ENCODE peak calls at places on chromosomes 3 and 15, in five cellular contexts. One of them, this sample, is unnamed.

GRCh38 chr3:87756616-87757015 is 302.2 kb downstream of the CGGBP1 start:
- DNase-seq in K562: no peak
- DNase-seq in GM12891: no peak
- DNase-seq in H1: no peak
- DNase-seq in GM12878: no peak
- DNase-seq in this sample: no peak

GRCh38 chr3:73140772-73141434 is 79.4 kb downstream of the EBLN2 start:
- DNase-seq in K562: no peak
- DNase-seq in GM12891: no peak
- DNase-seq in H1: no peak
- DNase-seq in GM12878: no peak
- DNase-seq in this sample: no peak

GRCh38 chr3:118850687-118851086 is 184.0 kb downstream of the IGSF11 start:
- DNase-seq in K562: no peak
- DNase-seq in GM12891: no peak
- DNase-seq in H1: no peak
- DNase-seq in GM12878: no peak
- DNase-seq in this sample: no peak

GRCh38 chr15:68819451-68820204 is 1.1 kb downstream of the ANP32A start:
- DNase-seq in K562: no peak
- DNase-seq in GM12891: no peak
- DNase-seq in H1: no peak
- DNase-seq in GM12878: no peak
- DNase-seq in this sample: no peak

GRCh38 chr3:120370463-120370862 is 21.3 kb upstream of the LRRC58 start:
- DNase-seq in K562: no peak
- DNase-seq in GM12891: no peak
- DNase-seq in H1: no peak
- DNase-seq in GM12878: no peak
- DNase-seq in this sample: no peak

GRCh38 chr15:61871926-61872522 is 188.2 kb downstream of the VPS13C start:
- DNase-seq in K562: peak
- DNase-seq in GM12891: no peak
- DNase-seq in H1: no peak
- DNase-seq in GM12878: no peak
- DNase-seq in this sample: no peak

GRCh38 chr3:133712017-133712416 is 34.2 kb upstream of the TF start:
- DNase-seq in K562: no peak
- DNase-seq in GM12891: no peak
- DNase-seq in H1: no peak
- DNase-seq in GM12878: no peak
- DNase-seq in this sample: no peak

GRCh38 chr15:51735611-51736010 is 1.8 kb downstream of the LYSMD2 start:
- DNase-seq in K562: no peak
- DNase-seq in GM12891: no peak
- DNase-seq in H1: no peak
- DNase-seq in GM12878: no peak
- DNase-seq in this sample: no peak

GRCh38 chr15:82551646-82552247 is 11.5 kb upstream of the RPS17 start:
- DNase-seq in K562: no peak
- DNase-seq in GM12891: no peak
- DNase-seq in H1: no peak
- DNase-seq in GM12878: no peak
- DNase-seq in this sample: no peak

GRCh38 chr3:49656541-49657112 is 17.5 kb upstream of the APEH start:
- DNase-seq in K562: no peak
- DNase-seq in GM12891: no peak
- DNase-seq in H1: no peak
- DNase-seq in GM12878: no peak
- DNase-seq in this sample: no peak

GRCh38 chr3:149860881-149861280 is 47.9 kb downstream of the RNF13 start:
- DNase-seq in K562: no peak
- DNase-seq in GM12891: no peak
- DNase-seq in H1: no peak
- DNase-seq in GM12878: no peak
- DNase-seq in this sample: no peak

GRCh38 chr3:7188551-7188950 is 327.6 kb downstream of the GRM7 start:
- DNase-seq in K562: no peak
- DNase-seq in GM12891: no peak
- DNase-seq in H1: no peak
- DNase-seq in GM12878: no peak
- DNase-seq in this sample: no peak

GRCh38 chr15:62835762-62836161 is 206.8 kb upstream of the TPM1 start:
- DNase-seq in K562: no peak
- DNase-seq in GM12891: no peak
- DNase-seq in H1: no peak
- DNase-seq in GM12878: no peak
- DNase-seq in this sample: no peak

GRCh38 chr15:25055356-25056068 is 100.7 kb downstream of the SNRPN start:
- DNase-seq in K562: no peak
- DNase-seq in GM12891: no peak
- DNase-seq in H1: no peak
- DNase-seq in GM12878: no peak
- DNase-seq in this sample: no peak

GRCh38 chr3:68861521-68861920 is 70.8 kb downstream of the TAFA4 start:
- DNase-seq in K562: no peak
- DNase-seq in GM12891: no peak
- DNase-seq in H1: no peak
- DNase-seq in GM12878: no peak
- DNase-seq in this sample: no peak

GRCh38 chr3:186757686-186758220 is 25.6 kb upstream of the EIF4A2 start:
- DNase-seq in K562: no peak
- DNase-seq in GM12891: no peak
- DNase-seq in H1: no peak
- DNase-seq in GM12878: no peak
- DNase-seq in this sample: no peak

GRCh38 chr15:74337607-74338211 is 29.7 kb downstream of the CYP11A1 start:
- DNase-seq in K562: no peak
- DNase-seq in GM12891: no peak
- DNase-seq in H1: no peak
- DNase-seq in GM12878: no peak
- DNase-seq in this sample: no peak

GRCh38 chr3:173257797-173258196 is 116.8 kb upstream of the SPATA16 start:
- DNase-seq in K562: no peak
- DNase-seq in GM12891: no peak
- DNase-seq in H1: no peak
- DNase-seq in GM12878: no peak
- DNase-seq in this sample: no peak

GRCh38 chr3:72445827-72446405 is 402.3 kb downstream of the SHQ1 start:
- DNase-seq in K562: no peak
- DNase-seq in GM12891: no peak
- DNase-seq in H1: no peak
- DNase-seq in GM12878: no peak
- DNase-seq in this sample: no peak

GRCh38 chr3:124217542-124217941 is 225.6 kb upstream of the ROPN1 start:
- DNase-seq in K562: peak
- DNase-seq in GM12891: no peak
- DNase-seq in H1: no peak
- DNase-seq in GM12878: no peak
- DNase-seq in this sample: no peak

GRCh38 chr3:195690951-195691350 is 29.8 kb upstream of the MUC20 start:
- DNase-seq in K562: no peak
- DNase-seq in GM12891: no peak
- DNase-seq in H1: no peak
- DNase-seq in GM12878: no peak
- DNase-seq in this sample: no peak

GRCh38 chr3:52225452-52226228 is at the start of gene TLR9:
- DNase-seq in K562: no peak
- DNase-seq in GM12891: peak
- DNase-seq in H1: no peak
- DNase-seq in GM12878: peak
- DNase-seq in this sample: peak

GRCh38 chr3:127590282-127590592 is 296 bp downstream of the TPRA1 start:
- DNase-seq in K562: peak
- DNase-seq in GM12891: peak
- DNase-seq in H1: no peak
- DNase-seq in GM12878: no peak
- DNase-seq in this sample: peak

GRCh38 chr15:67024322-67024997 is 40.9 kb upstream of the SMAD3 start:
- DNase-seq in K562: peak
- DNase-seq in GM12891: no peak
- DNase-seq in H1: no peak
- DNase-seq in GM12878: peak
- DNase-seq in this sample: no peak

GRCh38 chr3:195753609-195754008 is 32.8 kb downstream of the MUC20 start:
- DNase-seq in K562: no peak
- DNase-seq in GM12891: no peak
- DNase-seq in H1: no peak
- DNase-seq in GM12878: no peak
- DNase-seq in this sample: no peak

GRCh38 chr15:78168591-78168990 is 19.4 kb downstream of the IDH3A start:
- DNase-seq in K562: no peak
- DNase-seq in GM12891: no peak
- DNase-seq in H1: no peak
- DNase-seq in GM12878: no peak
- DNase-seq in this sample: no peak

GRCh38 chr3:23175361-23176073 is 27.6 kb upstream of the UBE2E2 start:
- DNase-seq in K562: no peak
- DNase-seq in GM12891: no peak
- DNase-seq in H1: no peak
- DNase-seq in GM12878: no peak
- DNase-seq in this sample: no peak

GRCh38 chr3:155442066-155442465 is 148.6 kb upstream of the STRIT1 start:
- DNase-seq in K562: no peak
- DNase-seq in GM12891: no peak
- DNase-seq in H1: no peak
- DNase-seq in GM12878: no peak
- DNase-seq in this sample: no peak

GRCh38 chr3:170012683-170013400 is 25.0 kb upstream of the GPR160 start:
- DNase-seq in K562: no peak
- DNase-seq in GM12891: no peak
- DNase-seq in H1: no peak
- DNase-seq in GM12878: no peak
- DNase-seq in this sample: no peak

GRCh38 chr3:194689493-194689901 is 3.8 kb downstream of the FAM43A start:
- DNase-seq in K562: no peak
- DNase-seq in GM12891: no peak
- DNase-seq in H1: no peak
- DNase-seq in GM12878: no peak
- DNase-seq in this sample: no peak

GRCh38 chr15:82044373-82045178 is 1.2 kb downstream of the MEX3B start:
- DNase-seq in K562: peak
- DNase-seq in GM12891: peak
- DNase-seq in H1: no peak
- DNase-seq in GM12878: no peak
- DNase-seq in this sample: no peak

GRCh38 chr3:100158877-100159563 is 44.7 kb upstream of the FILIP1L start:
- DNase-seq in K562: no peak
- DNase-seq in GM12891: no peak
- DNase-seq in H1: no peak
- DNase-seq in GM12878: no peak
- DNase-seq in this sample: no peak

GRCh38 chr15:80638553-80639167 is 56.5 kb upstream of the ABHD17C start:
- DNase-seq in K562: no peak
- DNase-seq in GM12891: no peak
- DNase-seq in H1: no peak
- DNase-seq in GM12878: no peak
- DNase-seq in this sample: no peak

GRCh38 chr15:88028024-88028423 is 228.5 kb downstream of the NTRK3 start:
- DNase-seq in K562: peak
- DNase-seq in GM12891: no peak
- DNase-seq in H1: no peak
- DNase-seq in GM12878: no peak
- DNase-seq in this sample: no peak

GRCh38 chr3:173397161-173398110 is at the start of gene NLGN1:
- DNase-seq in K562: no peak
- DNase-seq in GM12891: no peak
- DNase-seq in H1: peak
- DNase-seq in GM12878: no peak
- DNase-seq in this sample: no peak

GRCh38 chr3:162842817-162843216 is 1346.2 kb downstream of the OTOL1 start:
- DNase-seq in K562: no peak
- DNase-seq in GM12891: no peak
- DNase-seq in H1: no peak
- DNase-seq in GM12878: no peak
- DNase-seq in this sample: no peak

GRCh38 chr3:162845918-162846317 is 1349.3 kb downstream of the OTOL1 start:
- DNase-seq in K562: no peak
- DNase-seq in GM12891: no peak
- DNase-seq in H1: no peak
- DNase-seq in GM12878: no peak
- DNase-seq in this sample: no peak

GRCh38 chr3:162847511-162847910 is 1350.9 kb downstream of the OTOL1 start:
- DNase-seq in K562: no peak
- DNase-seq in GM12891: no peak
- DNase-seq in H1: no peak
- DNase-seq in GM12878: no peak
- DNase-seq in this sample: no peak
- TF ChIP-seq POLR2A in K562: no peak
- TF ChIP-seq POLR2A in GM12891: no peak
- TF ChIP-seq POLR2A in H1: no peak
- TF ChIP-seq POLR2A in GM12878: no peak
- TF ChIP-seq POLR2A in this sample: no peak

DNA sequence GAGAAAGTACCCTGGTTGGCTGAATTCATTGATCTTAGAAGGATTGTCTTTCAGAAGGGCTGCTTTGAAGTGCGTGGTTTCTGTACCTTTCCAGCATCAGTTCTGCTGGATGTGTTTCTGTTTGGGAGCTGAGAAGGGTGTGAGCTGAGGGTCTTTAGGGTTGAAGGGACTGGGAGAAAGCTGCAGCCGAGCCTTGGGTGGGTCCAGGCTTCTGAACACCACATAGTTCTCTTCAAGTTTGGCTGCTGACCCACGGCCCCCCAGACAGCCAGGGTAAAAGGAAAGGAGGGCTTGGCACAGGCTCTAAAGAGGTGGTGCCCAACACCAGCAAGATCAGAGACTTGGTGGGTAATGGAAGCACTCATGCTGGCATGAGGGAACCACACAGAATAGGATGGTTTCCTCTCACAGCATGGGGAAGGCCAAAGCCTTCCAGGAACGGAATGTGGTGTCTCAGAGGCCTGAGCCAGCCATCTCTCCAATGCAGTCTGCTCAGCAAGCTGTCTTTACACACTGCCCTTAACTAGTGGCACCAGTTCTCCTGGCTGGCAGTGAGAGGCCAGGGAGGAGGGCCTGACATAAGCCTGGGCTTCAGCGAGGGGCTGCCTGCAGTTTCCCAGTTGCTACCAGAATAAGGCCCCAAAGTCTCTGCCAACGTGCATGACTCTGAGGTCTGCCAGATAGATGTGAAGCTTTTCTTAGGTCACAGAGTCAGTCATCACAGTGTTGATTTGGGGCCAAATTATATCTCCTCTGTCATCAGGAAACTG is 238.9 kb upstream of the TRIM42 start:
- DNase-seq in K562: no peak
- DNase-seq in GM12891: no peak
- DNase-seq in H1: no peak
- DNase-seq in GM12878: no peak
- DNase-seq in this sample: no peak
- TF ChIP-seq TAF1 in K562: no peak
- TF ChIP-seq TAF1 in GM12891: no peak
- TF ChIP-seq TAF1 in H1: no peak
- TF ChIP-seq TAF1 in GM12878: no peak
- TF ChIP-seq TAF1 in this sample: no peak

GRCh38 chr15:84741151-84741550 is 7.2 kb upstream of the ZNF592 start:
- DNase-seq in K562: no peak
- DNase-seq in GM12891: no peak
- DNase-seq in H1: no peak
- DNase-seq in GM12878: no peak
- DNase-seq in this sample: no peak
- TF ChIP-seq POLR2AphosphoS5 in K562: no peak
- TF ChIP-seq POLR2AphosphoS5 in GM12891: no peak
- TF ChIP-seq POLR2AphosphoS5 in H1: no peak
- TF ChIP-seq POLR2AphosphoS5 in GM12878: no peak
- TF ChIP-seq POLR2AphosphoS5 in this sample: no peak

GRCh38 chr15:64381000-64381751 is at the start of gene PCLAF:
- DNase-seq in K562: peak
- DNase-seq in GM12891: peak
- DNase-seq in H1: peak
- DNase-seq in GM12878: peak
- DNase-seq in this sample: peak
- TF ChIP-seq POLR2A in K562: peak
- TF ChIP-seq POLR2A in GM12891: peak
- TF ChIP-seq POLR2A in H1: peak
- TF ChIP-seq POLR2A in GM12878: peak
- TF ChIP-seq POLR2A in this sample: peak

This sample was measured in GM12892.